ENCODE peak calls at places on chromosomes 5 and 9, in eight cellular contexts. B, V, S, L, Z, R, K and X are unnamed samples.

GRCh38 chr5:179768326-179769085 is 25.3 kb upstream of the LTC4S start:
- DNase-seq in B (no peak), V (no peak), S (no peak), L (no peak), Z (no peak), R (no peak), K (no peak), X (no peak)

GRCh38 chr9:117705386-117705785 is 1.2 kb downstream of the TLR4 start:
- DNase-seq in B (no peak), V (no peak), S (no peak), L (no peak), Z (no peak), R (no peak), K (no peak), X (no peak)

GRCh38 chr5:128681764-128682664 is 144.0 kb upstream of the FBN2 start:
- DNase-seq in B (no peak), V (no peak), S (no peak), L (no peak), Z (no peak), R (no peak), K (no peak), X (no peak)

GRCh38 chr9:113993838-113994540 is 84.1 kb downstream of the AMBP start:
- DNase-seq in B (no peak), V (no peak), S (peak), L (peak), Z (peak), R (peak), K (no peak), X (peak)

GRCh38 chr9:113912816-113913215 is 36.7 kb downstream of the ZNF618 start:
- DNase-seq in B (no peak), V (no peak), S (no peak), L (no peak), Z (no peak), R (no peak), K (no peak), X (no peak)

GRCh38 chr5:42321800-42322199 is 101.4 kb upstream of the GHR start:
- DNase-seq in B (no peak), V (no peak), S (no peak), L (no peak), Z (no peak), R (no peak), K (no peak), X (no peak)

GRCh38 chr9:88808019-88808656 is 183.1 kb upstream of the S1PR3 start:
- DNase-seq in B (no peak), V (no peak), S (no peak), L (no peak), Z (no peak), R (no peak), K (no peak), X (no peak)

GRCh38 chr5:166166071-166166470 is 2125.4 kb upstream of the WWC1 start:
- DNase-seq in B (no peak), V (no peak), S (no peak), L (no peak), Z (no peak), R (no peak), K (no peak), X (no peak)

GRCh38 chr5:144275329-144275728 is 104.7 kb downstream of the KCTD16 start:
- DNase-seq in B (no peak), V (no peak), S (no peak), L (no peak), Z (no peak), R (no peak), K (no peak), X (no peak)

GRCh38 chr5:68046445-68046844 is 169.1 kb upstream of the PIK3R1 start:
- DNase-seq in B (peak), V (no peak), S (no peak), L (no peak), Z (no peak), R (no peak), K (peak), X (no peak)

GRCh38 chr5:96747718-96748117 is 60.0 kb downstream of the ERAP1 start:
- DNase-seq in B (no peak), V (no peak), S (no peak), L (no peak), Z (no peak), R (no peak), K (no peak), X (no peak)

GRCh38 chr5:137703565-137703964 is 32.3 kb downstream of the KLHL3 start:
- DNase-seq in B (no peak), V (no peak), S (no peak), L (no peak), Z (no peak), R (no peak), K (no peak), X (no peak)

GRCh38 chr5:96439477-96440184 is 6.6 kb upstream of the PCSK1 start:
- DNase-seq in B (no peak), V (no peak), S (no peak), L (no peak), Z (no peak), R (no peak), K (no peak), X (no peak)

GRCh38 chr9:99181621-99182020 is 40.1 kb downstream of the ALG2 start:
- DNase-seq in B (no peak), V (no peak), S (no peak), L (no peak), Z (no peak), R (no peak), K (no peak), X (no peak)

DNA sequence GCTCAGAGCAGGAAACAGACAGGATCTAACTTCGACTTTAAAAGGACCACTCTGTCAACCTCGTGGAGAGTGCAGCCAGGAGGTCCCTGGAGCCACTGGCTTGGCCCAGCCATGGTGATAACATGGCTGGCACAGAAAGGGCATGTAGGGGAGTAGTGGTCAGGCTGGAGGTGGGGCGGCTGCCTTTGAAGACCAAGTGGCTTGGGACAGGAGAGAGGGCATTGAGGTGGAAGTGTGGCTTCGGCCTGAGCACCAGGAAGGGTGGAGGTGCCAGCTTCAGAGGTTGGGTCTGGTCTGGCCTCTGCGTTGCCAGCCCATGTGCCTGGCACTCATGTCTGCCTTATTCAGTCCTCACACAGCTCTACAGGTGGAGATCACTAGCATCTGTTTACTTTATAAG is 270.0 kb downstream of the NSG2 start:
- DNase-seq in B (no peak), V (no peak), S (peak), L (no peak), Z (no peak), R (no peak), K (no peak), X (no peak)
- TF ChIP-seq EP300 in B (no peak), V (no peak), S (no peak), L (no peak), Z (no peak), R (no peak), K (no peak), X (no peak)

GRCh38 chr9:13719410-13719809 is 439.9 kb upstream of the MPDZ start:
- DNase-seq in B (no peak), V (no peak), S (no peak), L (no peak), Z (no peak), R (no peak), K (no peak), X (no peak)

GRCh38 chr9:13718086-13718485 is 438.6 kb upstream of the MPDZ start:
- DNase-seq in B (no peak), V (no peak), S (no peak), L (no peak), Z (no peak), R (no peak), K (no peak), X (no peak)

GRCh38 chr9:13721481-13722235 is 442.2 kb upstream of the MPDZ start:
- DNase-seq in B (no peak), V (no peak), S (no peak), L (no peak), Z (no peak), R (no peak), K (no peak), X (no peak)

GRCh38 chr9:13718539-13718938 is 439.0 kb upstream of the MPDZ start:
- DNase-seq in B (no peak), V (no peak), S (no peak), L (no peak), Z (no peak), R (no peak), K (no peak), X (no peak)

DNA sequence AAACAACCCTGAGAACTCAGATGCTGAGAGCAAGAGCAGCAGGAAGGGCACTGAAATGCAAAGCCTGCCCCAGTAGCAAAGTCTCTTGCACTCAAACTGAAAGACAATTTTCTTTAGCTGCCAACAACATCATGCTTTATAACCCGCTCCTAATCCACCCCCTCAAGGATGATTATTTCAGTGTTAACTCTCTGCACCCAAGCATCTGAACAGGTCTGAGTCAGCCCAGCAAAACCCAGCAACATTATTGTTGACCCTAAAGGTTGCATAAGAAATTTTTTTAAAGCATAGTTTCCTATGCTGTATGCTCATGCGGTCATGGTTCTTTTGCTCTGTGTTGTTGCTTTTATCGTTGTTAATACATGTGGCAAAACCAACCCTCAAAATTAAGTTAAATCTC is 440.5 kb upstream of the MPDZ start:
- DNase-seq in B (no peak), V (no peak), S (no peak), L (no peak), Z (no peak), R (no peak), K (no peak), X (no peak)
- H3K4me3 ChIP-seq in B (no peak), V (no peak), S (no peak), L (no peak), Z (no peak), R (no peak), K (no peak), X (no peak)

GRCh38 chr5:150648294-150649107 is 8.0 kb downstream of the SYNPO start:
- DNase-seq in B (no peak), V (no peak), S (no peak), L (no peak), Z (no peak), R (no peak), K (no peak), X (peak)

GRCh38 chr5:150647275-150648251 is 7.1 kb downstream of the SYNPO start:
- DNase-seq in B (no peak), V (no peak), S (peak), L (no peak), Z (no peak), R (peak), K (no peak), X (peak)

GRCh38 chr5:150650713-150651000 is 10.2 kb downstream of the SYNPO start:
- DNase-seq in B (no peak), V (no peak), S (no peak), L (no peak), Z (no peak), R (no peak), K (no peak), X (no peak)

GRCh38 chr5:150649828-150650712 is 9.6 kb downstream of the SYNPO start:
- DNase-seq in B (no peak), V (peak), S (no peak), L (no peak), Z (no peak), R (no peak), K (no peak), X (peak)

DNA sequence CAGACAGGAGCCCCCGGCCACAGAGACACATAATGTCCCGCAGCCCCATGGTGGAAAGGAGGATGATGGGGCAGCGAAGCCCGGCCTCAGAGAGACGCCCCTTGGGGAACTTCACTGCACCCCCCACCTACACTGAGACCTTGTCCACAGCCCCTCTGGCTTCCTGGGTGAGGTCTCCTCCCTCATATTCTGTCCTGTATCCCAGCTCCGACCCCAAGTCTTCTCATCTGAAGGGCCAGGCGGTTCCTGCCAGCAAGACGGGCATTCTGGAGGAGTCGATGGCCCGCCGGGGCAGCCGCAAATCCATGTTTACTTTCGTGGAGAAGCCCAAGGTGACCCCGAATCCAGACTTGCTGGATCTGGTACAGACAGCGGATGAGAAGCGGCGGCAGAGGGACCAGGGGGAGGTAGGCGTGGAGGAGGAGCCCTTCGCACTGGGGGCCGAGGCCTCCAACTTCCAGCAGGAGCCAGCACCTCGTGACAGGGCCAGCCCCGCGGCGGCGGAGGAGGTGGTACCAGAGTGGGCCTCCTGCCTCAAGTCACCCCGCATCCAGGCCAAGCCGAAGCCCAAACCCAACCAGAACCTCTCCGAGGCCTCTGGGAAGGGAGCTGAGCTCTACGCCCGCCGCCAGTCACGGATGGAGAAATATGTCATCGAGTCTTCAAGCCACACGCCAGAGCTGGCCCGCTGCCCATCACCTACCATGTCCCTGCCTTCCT is 8.8 kb downstream of the SYNPO start:
- DNase-seq in B (no peak), V (peak), S (no peak), L (no peak), Z (no peak), R (no peak), K (no peak), X (peak)
- H3K27ac ChIP-seq in B (no peak), V (peak), S (no peak), L (no peak), Z (peak), R (no peak), K (no peak), X (peak)

DNA sequence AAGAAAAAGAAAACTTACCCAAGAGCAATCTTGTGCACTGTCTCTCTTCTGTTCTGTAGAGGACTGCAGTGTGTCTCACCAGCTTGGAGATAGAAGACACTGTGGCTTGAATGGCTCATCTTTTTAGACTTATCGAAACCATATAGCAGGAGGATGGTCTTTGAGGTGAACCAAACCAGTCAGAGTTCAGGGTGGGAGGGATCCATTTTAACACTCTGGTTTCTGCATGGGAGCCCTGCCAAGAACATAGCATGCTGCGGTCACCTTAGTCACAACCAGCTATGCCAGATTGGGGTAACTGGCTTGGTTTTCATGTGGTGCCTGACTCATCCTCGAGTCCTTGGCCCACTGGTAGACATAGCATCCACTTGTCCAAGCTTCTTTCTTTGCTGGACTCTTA is 135.1 kb downstream of the PAPPA start:
- DNase-seq in B (peak), V (no peak), S (no peak), L (no peak), Z (no peak), R (no peak), K (no peak), X (no peak)
- TF ChIP-seq EP300 in B (no peak), V (no peak), S (no peak), L (no peak), Z (no peak), R (no peak), K (no peak), X (no peak)

DNA sequence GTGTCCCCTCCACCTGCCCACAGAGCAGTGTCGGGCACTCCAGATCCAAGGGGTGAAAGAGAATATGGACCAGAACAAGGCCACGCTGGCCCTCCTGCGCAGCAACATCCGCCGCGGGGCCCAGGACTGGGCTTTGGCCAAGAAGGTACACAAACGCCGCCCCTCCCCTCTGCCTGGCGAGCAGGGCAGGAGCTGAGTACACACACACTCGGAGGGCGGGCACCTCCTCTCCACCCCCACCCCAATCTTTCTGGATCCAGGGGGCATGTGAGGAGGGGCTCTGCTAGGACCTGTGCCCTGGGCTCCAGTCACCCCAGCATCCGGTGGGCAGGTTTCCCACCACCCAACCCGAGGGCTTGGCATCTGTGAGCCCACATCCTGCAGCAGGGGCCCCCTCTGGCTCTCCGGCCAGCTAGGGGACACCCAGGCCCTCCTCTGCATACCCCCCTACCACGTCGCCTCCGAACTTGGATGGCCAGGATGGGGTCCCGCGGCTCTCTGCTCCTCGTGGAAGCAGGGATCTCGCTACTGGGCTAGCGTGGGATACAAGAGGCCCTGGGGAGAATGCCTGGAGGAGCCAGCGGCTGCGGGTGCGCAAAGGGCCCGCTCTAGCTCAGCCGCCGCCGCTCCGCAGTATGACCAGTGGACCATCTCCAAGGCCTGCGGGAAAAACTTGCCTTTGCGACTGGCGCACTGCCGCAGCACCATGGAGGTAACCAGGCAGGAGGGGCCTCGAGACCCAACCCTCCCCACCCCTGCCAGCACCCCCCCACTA is 3.1 kb downstream of the CCDC183 start:
- DNase-seq in B (no peak), V (peak), S (no peak), L (peak), Z (no peak), R (peak), K (peak), X (no peak)
- H3K4me3 ChIP-seq in B (peak), V (no peak), S (peak), L (no peak), Z (peak), R (peak), K (peak), X (peak)

GRCh38 chr9:95053611-95054440 is 263.7 kb downstream of the FANCC start:
- DNase-seq in B (no peak), V (no peak), S (no peak), L (no peak), Z (no peak), R (no peak), K (no peak), X (no peak)
- H3K27ac ChIP-seq in B (peak), V (no peak), S (peak), L (peak), Z (peak), R (peak), K (no peak), X (no peak)

DNA sequence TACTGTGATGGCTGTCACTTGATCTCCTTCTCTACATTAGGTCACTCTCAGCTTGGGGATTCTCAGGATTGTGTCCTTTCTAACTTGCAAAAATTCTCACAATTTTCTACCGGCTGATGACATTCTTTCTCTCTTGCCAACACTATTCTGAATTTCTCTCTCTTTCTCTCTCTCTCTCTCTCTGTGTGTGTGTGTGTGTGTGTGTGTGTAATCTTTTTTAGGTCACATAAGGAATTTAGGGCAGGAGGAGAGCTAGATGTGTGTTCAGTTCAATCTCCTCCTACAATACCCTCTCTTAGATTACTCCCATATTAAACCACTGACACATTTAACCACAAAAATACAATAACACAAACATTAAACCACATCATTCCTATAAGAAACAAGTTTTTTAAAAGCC is 242.3 kb upstream of the NREP start:
- DNase-seq in B (no peak), V (no peak), S (no peak), L (no peak), Z (no peak), R (no peak), K (no peak), X (no peak)
- TF ChIP-seq EP300 in B (no peak), V (no peak), S (no peak), L (no peak), Z (no peak), R (no peak), K (no peak), X (no peak)

GRCh38 chr9:136949817-136950655 is 2.0 kb upstream of the LCN12 start:
- DNase-seq in B (peak), V (peak), S (peak), L (peak), Z (peak), R (peak), K (peak), X (peak)

GRCh38 chr9:136951541-136952353 is at the start of gene LCN12:
- DNase-seq in B (no peak), V (peak), S (no peak), L (no peak), Z (no peak), R (no peak), K (no peak), X (peak)

GRCh38 chr9:136949239-136949816 is 2.7 kb upstream of the LCN12 start:
- DNase-seq in B (no peak), V (peak), S (no peak), L (no peak), Z (no peak), R (no peak), K (peak), X (peak)

GRCh38 chr9:136952354-136952855 is 332 bp downstream of the LCN12 start:
- DNase-seq in B (no peak), V (peak), S (no peak), L (no peak), Z (no peak), R (no peak), K (no peak), X (peak)

GRCh38 chr9:136950656-136951030 is 1.4 kb upstream of the LCN12 start:
- DNase-seq in B (no peak), V (peak), S (no peak), L (no peak), Z (no peak), R (no peak), K (no peak), X (no peak)
- H3K4me3 ChIP-seq in B (peak), V (no peak), S (peak), L (no peak), Z (peak), R (peak), K (peak), X (no peak)